ENCODE peak calls at places on chromosomes 16 and 17, in five cellular contexts. J is AG04450; A is activated effector memory CD4-positive, alpha-beta T cell treated with anti-CD3 and anti-CD28 coated beads, Interleukin-2, amount 50 U/mL, for 16 hours; W is SJCRH30; S is ACHN. O is an unnamed sample.

GRCh38 chr16:89722392-89723278 is 1.3 kb downstream of the ZNF276 start:
- DNase-seq in J (no peak), A (peak), W (no peak), S (no peak), O (no peak)

GRCh38 chr16:24208710-24209109 is 47.4 kb upstream of the CACNG3 start:
- DNase-seq in J (no peak), A (no peak), W (no peak), S (no peak), O (no peak)

GRCh38 chr17:17221329-17221728 is 15.2 kb upstream of the PLD6 start:
- DNase-seq in J (no peak), A (no peak), W (no peak), S (no peak), O (no peak)

GRCh38 chr17:34519286-34519685 is 60.1 kb upstream of the TMEM132E start:
- DNase-seq in J (no peak), A (no peak), W (peak), S (peak), O (peak)

GRCh38 chr16:26709175-26709574 is 357.6 kb upstream of the C16orf82 start:
- DNase-seq in J (no peak), A (no peak), W (no peak), S (no peak), O (no peak)

GRCh38 chr16:84362410-84362809 is 5.9 kb upstream of the ATP2C2 start:
- DNase-seq in J (no peak), A (no peak), W (peak), S (no peak), O (no peak)

GRCh38 chr16:48353565-48354163 is 31.5 kb downstream of the SIAH1 start:
- DNase-seq in J (peak), A (peak), W (peak), S (peak), O (peak)

GRCh38 chr17:78736526-78737079 is 45.5 kb downstream of the CYTH1 start:
- DNase-seq in J (no peak), A (peak), W (no peak), S (peak), O (peak)

GRCh38 chr16:53007095-53007494 is 45.6 kb downstream of the CHD9NB start:
- DNase-seq in J (no peak), A (no peak), W (no peak), S (no peak), O (no peak)

GRCh38 chr17:4574448-4575045 is 9.8 kb upstream of the SMTNL2 start:
- DNase-seq in J (no peak), A (no peak), W (no peak), S (no peak), O (no peak)

GRCh38 chr16:89135166-89135565 is 36.4 kb upstream of the CDH15 start:
- DNase-seq in J (no peak), A (no peak), W (no peak), S (no peak), O (no peak)

GRCh38 chr16:54242199-54242598 is 44.4 kb downstream of the IRX3 start:
- DNase-seq in J (no peak), A (no peak), W (peak), S (no peak), O (peak)

GRCh38 chr17:20256144-20256543 is 211.2 kb downstream of the LGALS9B start:
- DNase-seq in J (no peak), A (no peak), W (peak), S (no peak), O (no peak)

GRCh38 chr17:63442549-63443035 is 3.5 kb downstream of the CYB561 start:
- DNase-seq in J (no peak), A (no peak), W (peak), S (no peak), O (peak)

GRCh38 chr16:4922721-4923342 is 14.1 kb downstream of the PPL start:
- DNase-seq in J (no peak), A (no peak), W (no peak), S (no peak), O (no peak)

GRCh38 chr17:47203984-47204721 is 5.0 kb upstream of the MYL4 start:
- DNase-seq in J (no peak), A (peak), W (peak), S (peak), O (no peak)

GRCh38 chr17:36849871-36850348 is 87.4 kb upstream of the LHX1 start:
- DNase-seq in J (no peak), A (peak), W (peak), S (peak), O (peak)

GRCh38 chr16:19765860-19766553 is 47.9 kb downstream of the IQCK start:
- DNase-seq in J (no peak), A (no peak), W (no peak), S (no peak), O (no peak)

GRCh38 chr17:44400226-44400847 is 10.9 kb upstream of the ITGA2B start:
- DNase-seq in J (peak), A (no peak), W (peak), S (peak), O (no peak)

GRCh38 chr17:81846743-81847689 is 12.2 kb upstream of the PPP1R27 start:
- DNase-seq in J (no peak), A (no peak), W (no peak), S (no peak), O (no peak)

GRCh38 chr16:50533317-50533716 is 14.9 kb upstream of the NKD1 start:
- DNase-seq in J (no peak), A (no peak), W (no peak), S (no peak), O (no peak)

GRCh38 chr17:42618442-42619150 is 9.1 kb downstream of the TUBG1 start:
- DNase-seq in J (no peak), A (no peak), W (peak), S (peak), O (peak)